ENCODE peak calls at places on chromosome 12, in five cellular contexts. I, S, P, Y and G are unnamed samples.

GRCh38 chr12:102883204-102883799 is 33.7 kb downstream of the PAH start:
- DNase-seq in S (peak; percentile 15), Y (peak; percentile 34), P (peak; percentile 59), I (peak; percentile 58), G (peak; percentile 37)

GRCh38 chr12:71415336-71416231 is 24.0 kb upstream of the LGR5 start:
- DNase-seq in S (no peak), I (peak; percentile 67), P (no peak), Y (no peak), G (peak; percentile 41)

GRCh38 chr12:46462641-46463355 is 90.2 kb upstream of the SLC38A2 start:
- DNase-seq in P (no peak), S (no peak), Y (no peak), I (no peak), G (no peak)

GRCh38 chr12:82279597-82279996 is 78.6 kb downstream of the CCDC59 start:
- DNase-seq in I (no peak), Y (no peak), S (no peak), P (no peak), G (peak; percentile 28)

GRCh38 chr12:75933136-75933535 is 98.4 kb downstream of the PHLDA1 start:
- DNase-seq in I (no peak), S (no peak), Y (no peak), P (no peak), G (no peak)

GRCh38 chr12:2537868-2538541 is 256.8 kb upstream of the FKBP4 start:
- DNase-seq in S (no peak), Y (no peak), I (no peak), P (no peak), G (no peak)

GRCh38 chr12:103840399-103840880 is 594 bp downstream of the NT5DC3 start:
- DNase-seq in I (no peak), Y (peak; percentile 38), S (no peak), P (peak; percentile 30), G (no peak)

GRCh38 chr12:13094349-13094748 is 9.1 kb downstream of the GSG1 start:
- DNase-seq in P (no peak), Y (no peak), S (no peak), I (no peak), G (no peak)

GRCh38 chr12:113413488-113413939 is 8.7 kb upstream of the SDSL start:
- DNase-seq in Y (no peak), P (no peak), S (no peak), I (no peak), G (no peak)

GRCh38 chr12:131892711-131893604 is 1.5 kb upstream of the ULK1 start:
- DNase-seq in Y (no peak), S (no peak), P (no peak), I (no peak), G (no peak)

GRCh38 chr12:57889541-57889989 is 43.0 kb upstream of the CTDSP2 start:
- DNase-seq in Y (no peak), S (no peak), I (no peak), P (peak; percentile 79), G (peak; percentile 28)

GRCh38 chr12:31015215-31015614 is 58.4 kb upstream of the DDX11 start:
- DNase-seq in I (no peak), P (no peak), Y (no peak), S (no peak), G (no peak)

GRCh38 chr12:24778486-24779304 is 170.2 kb downstream of the BCAT1 start:
- DNase-seq in I (no peak), P (no peak), Y (no peak), S (no peak), G (peak; percentile 14)